ENCODE peak calls at places on chromosomes 11 and 22, in four cellular contexts. One of them, this sample, is unnamed.

GRCh38 chr11:92224394-92225205 is at the start of gene FAT3:
- DNase-seq in adipocyte: peak; percentile 55
- DNase-seq in CD8-positive, alpha-beta memory T cell: no peak
- DNase-seq in endodermal cell: peak; percentile 90
- DNase-seq in this sample: peak; percentile 25

GRCh38 chr11:71183878-71184277 is 68.5 kb downstream of the SHANK2 start:
- DNase-seq in adipocyte: no peak
- DNase-seq in endodermal cell: no peak
- DNase-seq in CD8-positive, alpha-beta memory T cell: no peak
- DNase-seq in this sample: peak; percentile 32

GRCh38 chr22:48592488-48592887 is 1235.2 kb downstream of the BRD1 start:
- DNase-seq in adipocyte: no peak
- DNase-seq in endodermal cell: no peak
- DNase-seq in CD8-positive, alpha-beta memory T cell: no peak
- DNase-seq in this sample: no peak

GRCh38 chr11:75536786-75537629 is 11.3 kb upstream of the GDPD5 start:
- DNase-seq in adipocyte: no peak
- DNase-seq in endodermal cell: peak; percentile 67
- DNase-seq in CD8-positive, alpha-beta memory T cell: peak; percentile 21
- DNase-seq in this sample: no peak

GRCh38 chr11:109612481-109612880 is 190.5 kb downstream of the C11orf87 start:
- DNase-seq in adipocyte: no peak
- DNase-seq in endodermal cell: no peak
- DNase-seq in CD8-positive, alpha-beta memory T cell: no peak
- DNase-seq in this sample: no peak

GRCh38 chr22:31118046-31118820 is 4.5 kb upstream of the INPP5J start:
- DNase-seq in adipocyte: no peak
- DNase-seq in endodermal cell: no peak
- DNase-seq in CD8-positive, alpha-beta memory T cell: no peak
- DNase-seq in this sample: no peak

GRCh38 chr11:47233989-47234668 is 14.5 kb downstream of the ACP2 start:
- DNase-seq in adipocyte: peak; percentile 50
- DNase-seq in endodermal cell: peak; percentile 76
- DNase-seq in CD8-positive, alpha-beta memory T cell: no peak
- DNase-seq in this sample: no peak

GRCh38 chr11:77175869-77176539 is 48.0 kb downstream of the MYO7A start:
- DNase-seq in CD8-positive, alpha-beta memory T cell: no peak
- DNase-seq in adipocyte: no peak
- DNase-seq in endodermal cell: peak; percentile 88
- DNase-seq in this sample: peak; percentile 52

GRCh38 chr11:16186680-16187079 is 169.7 kb downstream of the SOX6 start:
- DNase-seq in endodermal cell: no peak
- DNase-seq in adipocyte: no peak
- DNase-seq in CD8-positive, alpha-beta memory T cell: no peak
- DNase-seq in this sample: peak; percentile 63

GRCh38 chr11:59802639-59803176 is 7.9 kb downstream of the MRPL16 start:
- DNase-seq in endodermal cell: no peak
- DNase-seq in CD8-positive, alpha-beta memory T cell: peak; percentile 11
- DNase-seq in adipocyte: peak; percentile 86
- DNase-seq in this sample: no peak

GRCh38 chr11:71372693-71373657 is 75.2 kb downstream of the DHCR7 start:
- DNase-seq in adipocyte: peak; percentile 56
- DNase-seq in endodermal cell: no peak
- DNase-seq in CD8-positive, alpha-beta memory T cell: no peak
- DNase-seq in this sample: no peak

GRCh38 chr11:94424662-94425061 is 23.4 kb upstream of the GPR83 start:
- DNase-seq in endodermal cell: no peak
- DNase-seq in adipocyte: peak; percentile 38
- DNase-seq in CD8-positive, alpha-beta memory T cell: no peak
- DNase-seq in this sample: no peak

GRCh38 chr11:61123775-61124571 is 21.7 kb downstream of the CD5 start:
- DNase-seq in CD8-positive, alpha-beta memory T cell: no peak
- DNase-seq in adipocyte: no peak
- DNase-seq in endodermal cell: no peak
- DNase-seq in this sample: no peak

GRCh38 chr11:95375451-95375850 is 144.4 kb upstream of the SESN3 start:
- DNase-seq in CD8-positive, alpha-beta memory T cell: no peak
- DNase-seq in endodermal cell: no peak
- DNase-seq in adipocyte: no peak
- DNase-seq in this sample: no peak

GRCh38 chr11:57597461-57597892 is at the start of gene SERPING1:
- DNase-seq in endodermal cell: peak; percentile 79
- DNase-seq in CD8-positive, alpha-beta memory T cell: no peak
- DNase-seq in adipocyte: peak; percentile 9
- DNase-seq in this sample: peak; percentile 89

GRCh38 chr11:128297111-128297651 is 290.2 kb downstream of the ETS1 start:
- DNase-seq in endodermal cell: no peak
- DNase-seq in adipocyte: no peak
- DNase-seq in CD8-positive, alpha-beta memory T cell: no peak
- DNase-seq in this sample: no peak

GRCh38 chr11:61917357-61918109 is at the start of gene RAB3IL1:
- DNase-seq in endodermal cell: peak; percentile 82
- DNase-seq in CD8-positive, alpha-beta memory T cell: no peak
- DNase-seq in adipocyte: peak; percentile 86
- DNase-seq in this sample: peak; percentile 75

GRCh38 chr22:36587289-36588154 is 58.6 kb upstream of the EIF3D start:
- DNase-seq in endodermal cell: peak; percentile 40
- DNase-seq in CD8-positive, alpha-beta memory T cell: no peak
- DNase-seq in adipocyte: peak; percentile 54
- DNase-seq in this sample: peak; percentile 11

GRCh38 chr11:112223125-112223524 is 3.1 kb upstream of the PTS start:
- DNase-seq in CD8-positive, alpha-beta memory T cell: no peak
- DNase-seq in endodermal cell: no peak
- DNase-seq in adipocyte: no peak
- DNase-seq in this sample: no peak

GRCh38 chr11:129377739-129378138 is 2.1 kb downstream of the BARX2 start:
- DNase-seq in adipocyte: no peak
- DNase-seq in CD8-positive, alpha-beta memory T cell: no peak
- DNase-seq in endodermal cell: no peak
- DNase-seq in this sample: no peak

GRCh38 chr22:48945621-48946458 is 881.8 kb downstream of the BRD1 start:
- DNase-seq in endodermal cell: peak; percentile 35
- DNase-seq in adipocyte: no peak
- DNase-seq in CD8-positive, alpha-beta memory T cell: no peak
- DNase-seq in this sample: peak; percentile 22

GRCh38 chr11:74681686-74682651 is 49.3 kb downstream of the CHRDL2 start:
- DNase-seq in CD8-positive, alpha-beta memory T cell: no peak
- DNase-seq in adipocyte: no peak
- DNase-seq in endodermal cell: peak; percentile 37
- DNase-seq in this sample: peak; percentile 65

GRCh38 chr11:77049081-77049480 is 14.9 kb downstream of the B3GNT6 start:
- DNase-seq in adipocyte: no peak
- DNase-seq in CD8-positive, alpha-beta memory T cell: no peak
- DNase-seq in endodermal cell: no peak
- DNase-seq in this sample: no peak

GRCh38 chr11:119236490-119236889 is 30.4 kb downstream of the CBL start:
- DNase-seq in endodermal cell: no peak
- DNase-seq in adipocyte: peak; percentile 47
- DNase-seq in CD8-positive, alpha-beta memory T cell: no peak
- DNase-seq in this sample: no peak

GRCh38 chr11:119236891-119237290 is 30.8 kb downstream of the CBL start:
- DNase-seq in endodermal cell: no peak
- DNase-seq in CD8-positive, alpha-beta memory T cell: no peak
- DNase-seq in adipocyte: peak; percentile 40
- DNase-seq in this sample: no peak

GRCh38 chr11:119237515-119237914 is 31.4 kb downstream of the CBL start:
- DNase-seq in CD8-positive, alpha-beta memory T cell: no peak
- DNase-seq in endodermal cell: no peak
- DNase-seq in adipocyte: no peak
- DNase-seq in this sample: no peak
- H3K36me3 ChIP-seq in CD8-positive, alpha-beta memory T cell: no peaks in the 10 kb centered on the region
- H3K36me3 ChIP-seq in endodermal cell: peaks cover 30% of the 10 kb centered on the region
- H3K36me3 ChIP-seq in adipocyte: peaks cover 9% of the 10 kb centered on the region
- H3K36me3 ChIP-seq in this sample: no peaks in the 10 kb centered on the region

GRCh38 chr11:134025086-134025437 is 43.8 kb upstream of the JAM3 start:
- DNase-seq in adipocyte: no peak
- DNase-seq in CD8-positive, alpha-beta memory T cell: no peak
- DNase-seq in endodermal cell: no peak
- DNase-seq in this sample: no peak
- H3K4me3 ChIP-seq in adipocyte: no peak overlapping the region
- H3K4me3 ChIP-seq in CD8-positive, alpha-beta memory T cell: no peak overlapping the region
- H3K4me3 ChIP-seq in endodermal cell: no peak overlapping the region
- H3K4me3 ChIP-seq in this sample: no peak overlapping the region

GRCh38 chr11:17300372-17300771 is 23.8 kb downstream of the NUCB2 start:
- DNase-seq in endodermal cell: no peak
- DNase-seq in CD8-positive, alpha-beta memory T cell: no peak
- DNase-seq in adipocyte: no peak
- DNase-seq in this sample: no peak
- H3K36me3 ChIP-seq in endodermal cell: peaks cover 20% of the 10 kb centered on the region
- H3K36me3 ChIP-seq in CD8-positive, alpha-beta memory T cell: peaks cover 10% of the 10 kb centered on the region
- H3K36me3 ChIP-seq in adipocyte: peaks cover 25% of the 10 kb centered on the region
- H3K36me3 ChIP-seq in this sample: peaks cover 20% of the 10 kb centered on the region

DNA sequence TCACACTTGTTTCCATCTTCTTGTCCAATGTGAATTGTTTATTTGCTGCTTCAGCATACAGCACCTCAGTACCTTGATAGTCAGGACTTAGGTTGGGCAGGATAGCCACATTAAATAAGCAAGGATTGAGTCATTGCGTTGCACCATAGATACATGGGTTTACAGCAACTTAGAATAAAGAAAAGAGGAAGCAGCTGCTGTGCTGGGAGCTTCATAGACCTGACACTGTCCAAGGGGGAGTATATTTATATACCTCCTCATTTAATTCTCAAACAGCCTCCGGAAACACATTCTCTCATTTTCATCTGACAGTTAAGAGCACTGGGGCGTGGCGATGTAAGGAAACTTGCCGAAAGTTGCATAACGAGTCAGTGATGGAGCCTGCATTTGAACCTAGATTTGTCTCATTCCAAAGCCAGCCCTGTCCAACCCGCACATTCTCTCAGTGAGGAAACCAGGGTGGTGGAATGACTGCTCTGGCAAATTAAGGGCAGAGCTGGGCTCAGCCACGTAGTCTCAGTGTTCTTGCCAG is 42.2 kb downstream of the UBASH3B start:
- DNase-seq in CD8-positive, alpha-beta memory T cell: no peak
- DNase-seq in endodermal cell: no peak
- DNase-seq in adipocyte: no peak
- DNase-seq in this sample: no peak
- H3K4me3 ChIP-seq in CD8-positive, alpha-beta memory T cell: peak overlapping the region; percentile 45
- H3K4me3 ChIP-seq in endodermal cell: no peak overlapping the region
- H3K4me3 ChIP-seq in adipocyte: no peak overlapping the region
- H3K4me3 ChIP-seq in this sample: no peak overlapping the region

GRCh38 chr11:63623513-63624140 is 9.4 kb upstream of the PLAAT3 start:
- DNase-seq in endodermal cell: no peak
- DNase-seq in adipocyte: peak; percentile 32
- DNase-seq in CD8-positive, alpha-beta memory T cell: no peak
- DNase-seq in this sample: no peak

DNA sequence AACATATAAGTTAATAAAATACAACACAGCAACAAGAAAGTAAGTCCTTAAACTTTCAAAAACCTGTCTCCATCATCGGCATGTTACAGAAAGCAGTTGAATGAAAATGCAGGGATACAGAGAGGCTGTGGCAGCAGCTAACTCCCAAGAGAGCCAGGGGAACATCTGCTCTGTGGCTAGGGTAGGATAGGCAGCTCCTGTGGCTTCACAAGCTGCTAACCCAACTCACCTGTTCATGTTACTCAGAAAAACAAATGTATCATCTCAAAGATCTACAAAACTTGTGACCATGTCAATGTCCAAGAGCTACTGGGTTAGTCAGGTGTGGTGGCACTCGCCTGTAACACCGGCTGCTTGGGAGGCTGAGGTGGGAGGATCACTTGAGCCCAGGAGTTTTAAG is 15.2 kb upstream of the PLAAT3 start:
- DNase-seq in adipocyte: no peak
- DNase-seq in endodermal cell: peak; percentile 16
- DNase-seq in CD8-positive, alpha-beta memory T cell: no peak
- DNase-seq in this sample: no peak
- H3K36me3 ChIP-seq in adipocyte: peaks cover 67% of the 10 kb centered on the region
- H3K36me3 ChIP-seq in endodermal cell: peaks cover 43% of the 10 kb centered on the region
- H3K36me3 ChIP-seq in CD8-positive, alpha-beta memory T cell: peaks cover 5% of the 10 kb centered on the region
- H3K36me3 ChIP-seq in this sample: peaks cover 15% of the 10 kb centered on the region

GRCh38 chr22:25069758-25070461 is 117.4 kb downstream of the KIAA1671 start:
- DNase-seq in adipocyte: no peak
- DNase-seq in CD8-positive, alpha-beta memory T cell: no peak
- DNase-seq in endodermal cell: no peak
- DNase-seq in this sample: no peak
- H3K4me3 ChIP-seq in adipocyte: peak overlapping the region; percentile 10
- H3K4me3 ChIP-seq in CD8-positive, alpha-beta memory T cell: peak overlapping the region; percentile 62
- H3K4me3 ChIP-seq in endodermal cell: no peak overlapping the region
- H3K4me3 ChIP-seq in this sample: peak overlapping the region; percentile 14

DNA sequence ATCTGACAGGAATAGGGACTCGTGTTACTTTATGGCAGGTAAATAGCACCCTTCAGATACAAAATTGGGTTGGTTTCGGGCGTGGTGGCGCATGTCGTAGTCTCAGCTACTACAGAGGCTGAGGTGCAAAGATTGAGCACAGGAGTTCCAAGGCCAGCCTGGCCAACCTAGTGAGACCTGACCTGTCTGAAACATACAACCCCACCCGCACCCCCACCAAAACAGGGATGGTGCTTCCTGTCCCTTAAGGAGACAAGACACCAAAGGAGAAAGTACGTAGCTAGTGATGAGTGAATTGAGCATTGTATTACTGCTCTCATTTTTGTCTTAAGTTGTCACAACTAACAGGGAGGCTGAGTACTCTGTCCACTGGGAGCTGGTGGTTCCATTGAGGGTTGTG is 14.1 kb downstream of the RBM4 start:
- DNase-seq in adipocyte: no peak
- DNase-seq in CD8-positive, alpha-beta memory T cell: no peak
- DNase-seq in endodermal cell: no peak
- DNase-seq in this sample: no peak
- H3K36me3 ChIP-seq in adipocyte: peaks cover 18% of the 10 kb centered on the region
- H3K36me3 ChIP-seq in CD8-positive, alpha-beta memory T cell: peaks cover 13% of the 10 kb centered on the region
- H3K36me3 ChIP-seq in endodermal cell: peaks cover 84% of the 10 kb centered on the region
- H3K36me3 ChIP-seq in this sample: peaks cover under 1% of the 10 kb centered on the region

DNA sequence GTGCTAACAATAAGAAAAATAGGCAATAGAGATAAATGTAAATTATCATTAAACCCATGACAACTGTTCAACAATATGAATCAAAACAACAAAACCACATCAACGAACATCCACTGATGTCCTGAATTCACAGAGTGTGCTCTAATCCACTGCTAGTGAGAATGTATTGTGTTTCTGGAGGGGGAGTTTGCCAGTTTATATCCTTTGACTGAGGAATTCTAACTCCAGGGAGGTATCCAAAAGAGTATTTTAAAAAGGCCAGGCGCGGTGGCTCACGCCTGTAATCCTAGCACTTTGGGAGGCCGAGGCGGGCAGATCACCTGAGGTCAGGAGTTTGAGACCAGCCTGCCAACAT is 1.7 kb upstream of the WEE1 start:
- DNase-seq in adipocyte: no peak
- DNase-seq in CD8-positive, alpha-beta memory T cell: no peak
- DNase-seq in endodermal cell: no peak
- DNase-seq in this sample: no peak
- H3K4me3 ChIP-seq in adipocyte: no peak overlapping the region
- H3K4me3 ChIP-seq in CD8-positive, alpha-beta memory T cell: no peak overlapping the region
- H3K4me3 ChIP-seq in endodermal cell: peak overlapping the region; percentile 36
- H3K4me3 ChIP-seq in this sample: no peak overlapping the region

DNA sequence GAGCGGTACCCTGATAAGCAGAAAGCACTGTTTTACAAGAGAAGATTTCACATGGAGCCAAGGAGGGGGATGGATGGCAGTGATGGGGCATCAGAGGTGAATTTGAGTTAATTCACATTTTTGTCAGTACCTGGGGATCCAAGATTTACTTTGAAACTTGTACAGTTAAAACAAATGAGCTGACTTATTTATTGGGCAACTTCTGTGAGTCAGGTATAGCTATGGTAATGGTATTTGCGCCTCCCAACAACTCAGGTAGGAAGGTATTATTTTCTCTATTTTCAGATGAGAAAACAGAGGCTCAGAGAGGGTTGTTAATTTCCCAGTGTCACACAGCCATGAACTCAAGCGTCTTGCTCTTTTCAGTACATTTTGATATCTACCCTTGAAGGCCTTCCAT is 83.6 kb downstream of the PRR5L start:
- DNase-seq in CD8-positive, alpha-beta memory T cell: no peak
- DNase-seq in endodermal cell: no peak
- DNase-seq in adipocyte: no peak
- DNase-seq in this sample: no peak
- H3K36me3 ChIP-seq in CD8-positive, alpha-beta memory T cell: no peaks in the 10 kb centered on the region
- H3K36me3 ChIP-seq in endodermal cell: peaks cover 6% of the 10 kb centered on the region
- H3K36me3 ChIP-seq in adipocyte: no peaks in the 10 kb centered on the region
- H3K36me3 ChIP-seq in this sample: no peaks in the 10 kb centered on the region

This sample was measured in right lobe of liver.